ENCODE peak calls at places on chromosomes 12 and 14, in five cellular contexts. One of them, this sample, is unnamed.

GRCh38 chr12:121872546-121873223 is 14.0 kb upstream of the HPD start:
- DNase-seq in AG10803: peak; percentile 94
- DNase-seq in cardiac fibroblast: peak; percentile 96
- DNase-seq in neural crest cell: no peak
- DNase-seq in fibroblast of pulmonary artery: peak; percentile 94
- DNase-seq in this sample: peak; percentile 53

GRCh38 chr12:111298583-111299436 is 70.1 kb downstream of the PHETA1 start:
- DNase-seq in AG10803: peak; percentile 33
- DNase-seq in cardiac fibroblast: peak; percentile 58
- DNase-seq in neural crest cell: peak; percentile 81
- DNase-seq in fibroblast of pulmonary artery: peak; percentile 60
- DNase-seq in this sample: peak; percentile 67

GRCh38 chr12:65015850-65016249 is 105.3 kb downstream of the WIF1 start:
- DNase-seq in AG10803: no peak
- DNase-seq in cardiac fibroblast: no peak
- DNase-seq in neural crest cell: no peak
- DNase-seq in fibroblast of pulmonary artery: no peak
- DNase-seq in this sample: no peak

GRCh38 chr12:132429932-132430643 is 59.9 kb upstream of the FBRSL1 start:
- DNase-seq in AG10803: no peak
- DNase-seq in cardiac fibroblast: peak; percentile 11
- DNase-seq in neural crest cell: no peak
- DNase-seq in fibroblast of pulmonary artery: no peak
- DNase-seq in this sample: peak; percentile 96

GRCh38 chr12:111438501-111438900 is 32.8 kb downstream of the SH2B3 start:
- DNase-seq in AG10803: peak; percentile 32
- DNase-seq in cardiac fibroblast: peak; percentile 79
- DNase-seq in neural crest cell: no peak
- DNase-seq in fibroblast of pulmonary artery: peak; percentile 67
- DNase-seq in this sample: no peak

GRCh38 chr12:115810166-115810565 is 467.3 kb downstream of the MED13L start:
- DNase-seq in AG10803: no peak
- DNase-seq in cardiac fibroblast: no peak
- DNase-seq in neural crest cell: no peak
- DNase-seq in fibroblast of pulmonary artery: no peak
- DNase-seq in this sample: no peak

GRCh38 chr12:75953312-75953906 is 78.2 kb downstream of the PHLDA1 start:
- DNase-seq in AG10803: peak; percentile 97
- DNase-seq in cardiac fibroblast: peak; percentile 70
- DNase-seq in neural crest cell: no peak
- DNase-seq in fibroblast of pulmonary artery: peak; percentile 50
- DNase-seq in this sample: no peak

GRCh38 chr14:68479247-68479646 is 313.6 kb downstream of the ZFP36L1 start:
- DNase-seq in AG10803: peak; percentile 21
- DNase-seq in cardiac fibroblast: peak; percentile 39
- DNase-seq in neural crest cell: no peak
- DNase-seq in fibroblast of pulmonary artery: peak; percentile 62
- DNase-seq in this sample: no peak

GRCh38 chr12:111024205-111024794 is 103.9 kb upstream of the MYL2 start:
- DNase-seq in AG10803: peak; percentile 3
- DNase-seq in cardiac fibroblast: peak; percentile 47
- DNase-seq in neural crest cell: peak; percentile 70
- DNase-seq in fibroblast of pulmonary artery: peak; percentile 31
- DNase-seq in this sample: peak; percentile 84

GRCh38 chr12:108432423-108432822 is 82.7 kb upstream of the FICD start:
- DNase-seq in AG10803: no peak
- DNase-seq in cardiac fibroblast: no peak
- DNase-seq in neural crest cell: no peak
- DNase-seq in fibroblast of pulmonary artery: no peak
- DNase-seq in this sample: no peak

GRCh38 chr12:108425238-108425795 is 86.2 kb upstream of the CMKLR1 start:
- DNase-seq in AG10803: peak; percentile 9
- DNase-seq in cardiac fibroblast: no peak
- DNase-seq in neural crest cell: no peak
- DNase-seq in fibroblast of pulmonary artery: no peak
- DNase-seq in this sample: no peak

GRCh38 chr12:108430245-108430644 is 84.8 kb upstream of the FICD start:
- DNase-seq in AG10803: peak; percentile 11
- DNase-seq in cardiac fibroblast: peak; percentile 6
- DNase-seq in neural crest cell: no peak
- DNase-seq in fibroblast of pulmonary artery: peak; percentile 22
- DNase-seq in this sample: no peak

GRCh38 chr12:108430926-108431325 is 84.2 kb upstream of the FICD start:
- DNase-seq in AG10803: no peak
- DNase-seq in cardiac fibroblast: no peak
- DNase-seq in neural crest cell: no peak
- DNase-seq in fibroblast of pulmonary artery: no peak
- DNase-seq in this sample: no peak
- TF ChIP-seq CTCF in AG10803: no peak
- TF ChIP-seq CTCF in cardiac fibroblast: no peak
- TF ChIP-seq CTCF in neural crest cell: no peak
- TF ChIP-seq CTCF in fibroblast of pulmonary artery: no peak
- TF ChIP-seq CTCF in this sample: no peak

GRCh38 chr14:60331201-60332045 is 82.4 kb downstream of the PPM1A start:
- DNase-seq in AG10803: peak; percentile 9
- DNase-seq in cardiac fibroblast: peak; percentile 62
- DNase-seq in neural crest cell: peak; percentile 89
- DNase-seq in fibroblast of pulmonary artery: peak; percentile 55
- DNase-seq in this sample: peak; percentile 89

GRCh38 chr14:60327447-60328331 is 78.7 kb downstream of the PPM1A start:
- DNase-seq in AG10803: peak; percentile 4
- DNase-seq in cardiac fibroblast: no peak
- DNase-seq in neural crest cell: no peak
- DNase-seq in fibroblast of pulmonary artery: peak; percentile 15
- DNase-seq in this sample: peak; percentile 93

GRCh38 chr14:60326274-60326673 is 77.3 kb downstream of the PPM1A start:
- DNase-seq in AG10803: no peak
- DNase-seq in cardiac fibroblast: no peak
- DNase-seq in neural crest cell: no peak
- DNase-seq in fibroblast of pulmonary artery: no peak
- DNase-seq in this sample: no peak

GRCh38 chr14:60332046-60332399 is 83.0 kb downstream of the PPM1A start:
- DNase-seq in AG10803: no peak
- DNase-seq in cardiac fibroblast: no peak
- DNase-seq in neural crest cell: no peak
- DNase-seq in fibroblast of pulmonary artery: no peak
- DNase-seq in this sample: no peak

GRCh38 chr14:60328588-60328987 is 79.6 kb downstream of the PPM1A start:
- DNase-seq in AG10803: no peak
- DNase-seq in cardiac fibroblast: no peak
- DNase-seq in neural crest cell: no peak
- DNase-seq in fibroblast of pulmonary artery: no peak
- DNase-seq in this sample: peak; percentile 40
- TF ChIP-seq CTCF in AG10803: no peak
- TF ChIP-seq CTCF in cardiac fibroblast: no peak
- TF ChIP-seq CTCF in neural crest cell: no peak
- TF ChIP-seq CTCF in fibroblast of pulmonary artery: no peak
- TF ChIP-seq CTCF in this sample: peak; percentile 69

DNA sequence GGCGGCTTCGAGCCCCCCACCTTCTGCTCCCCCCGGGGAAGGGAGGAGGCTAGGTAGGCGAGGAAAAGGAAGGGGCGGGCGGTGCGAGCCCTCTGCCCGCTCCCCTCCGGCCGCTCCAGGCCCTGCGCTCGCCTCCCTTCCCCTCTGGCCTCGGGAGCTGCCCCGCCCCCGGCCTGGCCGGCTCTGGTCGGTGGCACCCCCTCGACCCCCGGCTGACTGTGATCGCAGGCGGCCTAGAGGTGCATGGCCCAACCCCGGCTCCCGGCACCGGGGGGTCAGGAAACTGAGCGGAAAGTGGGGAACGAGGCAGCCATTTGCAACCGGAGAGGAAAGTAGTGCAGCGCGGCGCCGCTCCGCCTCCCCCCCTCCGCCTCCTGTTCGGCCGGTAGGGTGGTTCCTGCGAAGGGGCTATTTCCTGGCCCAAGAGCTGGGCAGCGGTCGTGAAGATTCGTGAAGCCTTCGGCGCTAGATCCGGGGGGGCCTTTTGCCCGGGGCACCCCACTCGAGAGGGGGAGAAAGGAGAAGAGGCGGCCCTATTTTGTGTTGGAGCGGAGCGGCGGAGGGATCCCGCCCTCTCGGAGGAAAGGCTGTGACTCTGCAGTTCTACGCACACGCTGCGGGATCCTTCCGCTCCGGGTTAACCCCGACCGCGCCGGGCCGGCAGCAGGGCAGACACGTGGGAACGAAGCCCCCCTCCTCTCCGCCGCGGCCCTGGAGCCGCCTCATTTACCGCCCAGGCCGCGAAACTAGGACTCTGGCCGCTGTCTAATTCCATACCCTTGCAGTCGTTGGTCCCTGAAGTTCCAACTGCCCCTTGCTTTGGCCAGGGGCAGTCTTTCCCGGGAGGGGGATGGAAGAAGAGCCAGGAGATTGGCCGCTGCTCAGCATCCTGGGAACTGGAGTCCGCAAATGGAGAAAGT is at the start of gene KMT2D:
- DNase-seq in AG10803: peak; percentile 97
- DNase-seq in cardiac fibroblast: peak; percentile 97
- DNase-seq in neural crest cell: peak; percentile 91
- DNase-seq in fibroblast of pulmonary artery: peak; percentile 97
- DNase-seq in this sample: peak; percentile 94
- TF ChIP-seq CTCF in AG10803: no peak
- TF ChIP-seq CTCF in cardiac fibroblast: peak; percentile 36
- TF ChIP-seq CTCF in neural crest cell: peak; percentile 62
- TF ChIP-seq CTCF in fibroblast of pulmonary artery: peak; percentile 6
- TF ChIP-seq CTCF in this sample: no peak

GRCh38 chr12:20798561-20798960 is 11.9 kb upstream of the SLCO1B3 start:
- DNase-seq in AG10803: no peak
- DNase-seq in cardiac fibroblast: peak; percentile 53
- DNase-seq in neural crest cell: no peak
- DNase-seq in fibroblast of pulmonary artery: peak; percentile 31
- DNase-seq in this sample: no peak
- TF ChIP-seq CTCF in AG10803: no peak
- TF ChIP-seq CTCF in cardiac fibroblast: peak; percentile 24
- TF ChIP-seq CTCF in neural crest cell: peak; percentile 69
- TF ChIP-seq CTCF in fibroblast of pulmonary artery: no peak
- TF ChIP-seq CTCF in this sample: peak; percentile 35

DNA sequence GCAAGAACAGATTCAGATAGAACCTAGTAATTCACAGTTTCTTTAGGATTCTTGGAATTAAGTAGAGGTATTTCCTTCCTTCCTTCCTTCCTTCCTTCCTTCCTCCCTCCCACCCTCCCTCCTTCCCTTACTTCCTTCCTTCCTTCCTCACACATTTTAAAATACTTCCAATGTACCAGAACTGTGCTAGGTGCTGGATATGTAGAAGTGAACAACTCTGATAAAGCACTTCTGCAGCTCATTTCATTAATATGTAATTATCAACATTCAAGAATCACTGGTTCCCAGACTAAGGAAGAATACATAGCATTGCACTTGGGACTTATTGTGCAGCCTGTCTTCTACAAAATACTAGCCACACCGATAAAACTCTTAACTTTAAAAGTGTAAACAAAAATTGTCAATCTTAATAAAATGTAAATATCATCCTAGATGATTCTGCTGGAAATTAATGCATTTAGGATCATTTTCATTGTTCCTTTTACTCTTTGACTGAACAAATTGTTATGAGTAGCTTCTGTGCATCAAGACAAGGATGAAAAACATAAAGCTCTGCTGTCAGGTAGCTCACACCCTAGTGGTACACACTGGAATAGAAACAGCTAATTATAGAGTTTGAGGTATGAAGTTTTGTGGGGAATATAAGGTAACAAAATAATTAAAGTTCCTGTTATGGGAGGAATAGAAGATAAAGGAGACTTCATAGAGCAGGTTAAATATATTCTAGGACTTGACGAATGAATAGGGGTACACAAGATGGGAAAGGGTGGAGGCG is 99.9 kb upstream of the MYF6 start:
- DNase-seq in AG10803: no peak
- DNase-seq in cardiac fibroblast: no peak
- DNase-seq in neural crest cell: no peak
- DNase-seq in fibroblast of pulmonary artery: no peak
- DNase-seq in this sample: no peak
- TF ChIP-seq CTCF in AG10803: no peak
- TF ChIP-seq CTCF in cardiac fibroblast: no peak
- TF ChIP-seq CTCF in neural crest cell: peak; percentile 43
- TF ChIP-seq CTCF in fibroblast of pulmonary artery: peak; percentile 18
- TF ChIP-seq CTCF in this sample: no peak

This sample was measured in WERI-Rb-1.